ENCODE peak calls at places on chromosome 4, in nine cellular contexts. M, U, W, E, R, Q, I, S and T are unnamed samples.

GRCh38 chr4:117847849-117848248 is 186.4 kb upstream of the NDST3 start:
- DNase-seq in M (no peak), I (no peak), Q (no peak), E (no peak), S (no peak), W (no peak), R (no peak), U (no peak), T (no peak)

GRCh38 chr4:68864438-68865177 is 48.8 kb downstream of the UGT2B10 start:
- DNase-seq in I (no peak), W (no peak), S (no peak), U (no peak), E (no peak), Q (peak; percentile 48), M (no peak), R (peak; percentile 54), T (no peak)

GRCh38 chr4:159770969-159771368 is 668.1 kb downstream of the RAPGEF2 start:
- DNase-seq in I (no peak), S (no peak), R (no peak), Q (no peak), M (no peak), U (no peak), W (no peak), E (no peak), T (no peak)

GRCh38 chr4:71167083-71167482 is 171.7 kb upstream of the SLC4A4 start:
- DNase-seq in Q (no peak), I (no peak), R (no peak), S (no peak), U (no peak), E (no peak), M (no peak), W (no peak), T (no peak)

GRCh38 chr4:76435689-76436176 is 704 bp downstream of the SHROOM3 start:
- DNase-seq in U (no peak), S (no peak), E (no peak), M (no peak), I (no peak), Q (no peak), R (no peak), W (no peak), T (no peak)

GRCh38 chr4:145557720-145558119 is 61.5 kb upstream of the MMAA start:
- DNase-seq in W (peak; percentile 18), E (peak; percentile 7), I (peak; percentile 60), Q (peak; percentile 86), R (peak; percentile 36), M (peak; percentile 62), S (no peak), U (peak; percentile 21), T (peak; percentile 50)

GRCh38 chr4:109469915-109470314 is 36.3 kb downstream of the SEC24B start:
- DNase-seq in U (no peak), S (no peak), Q (no peak), M (no peak), E (no peak), I (no peak), R (no peak), W (no peak), T (no peak)

GRCh38 chr4:182806259-182807252 is 110.6 kb downstream of the DCTD start:
- DNase-seq in E (peak; percentile 48), I (peak; percentile 50), M (peak; percentile 79), S (peak; percentile 38), R (peak; percentile 37), U (peak; percentile 44), W (peak; percentile 12), Q (peak; percentile 66), T (peak; percentile 79)

GRCh38 chr4:304987-305680 is at the start of gene ZNF732:
- DNase-seq in M (no peak), R (no peak), S (peak; percentile 0), Q (no peak), E (no peak), W (no peak), I (no peak), U (no peak), T (peak; percentile 62)

GRCh38 chr4:152935138-152935537 is 985 bp upstream of the FHDC1 start:
- DNase-seq in E (no peak), W (no peak), I (no peak), R (peak; percentile 8), S (no peak), M (peak; percentile 46), U (no peak), Q (peak; percentile 32), T (no peak)

GRCh38 chr4:74042681-74043080 is 4.2 kb upstream of the CXCL3 start:
- DNase-seq in M (no peak), Q (peak; percentile 49), W (no peak), U (no peak), R (no peak), E (no peak), S (no peak), I (no peak), T (no peak)

GRCh38 chr4:2243682-2244380 is 1.9 kb upstream of the HAUS3 start:
- DNase-seq in E (no peak), I (peak; percentile 67), W (no peak), M (peak; percentile 23), U (no peak), Q (no peak), S (no peak), R (peak; percentile 15), T (no peak)

GRCh38 chr4:27861381-27861787 is 1000.7 kb downstream of the STIM2 start:
- DNase-seq in R (peak; percentile 16), Q (peak; percentile 79), I (peak; percentile 36), E (no peak), W (no peak), S (no peak), U (no peak), M (no peak), T (no peak)

GRCh38 chr4:76765473-76766183 is 132.3 kb downstream of the SOWAHB start:
- DNase-seq in I (no peak), S (no peak), R (no peak), M (no peak), Q (no peak), U (no peak), E (no peak), W (no peak), T (no peak)

GRCh38 chr4:162443510-162443909 is 279.7 kb upstream of the FSTL5 start:
- DNase-seq in W (no peak), S (no peak), E (no peak), M (no peak), I (no peak), U (no peak), R (no peak), Q (no peak), T (no peak)

GRCh38 chr4:139576219-139576618 is 20.2 kb upstream of the SETD7 start:
- DNase-seq in E (no peak), S (no peak), I (no peak), Q (no peak), U (no peak), R (no peak), W (no peak), M (no peak), T (no peak)